ENCODE peak calls at places on chromosomes 11 and 22, in five cellular contexts. Q, C, M, P and T are unnamed samples.

GRCh38 chr11:127620660-127621059 is 620.1 kb upstream of the KIRREL3 start:
- DNase-seq in Q (no peak), C (no peak), M (no peak), P (no peak), T (no peak)

GRCh38 chr22:49998718-49999062 is 13.9 kb downstream of the IL17REL start:
- DNase-seq in Q (no peak), C (no peak), M (no peak), P (no peak), T (no peak)

GRCh38 chr22:27224485-27225364 is 567.3 kb downstream of the MIAT start:
- DNase-seq in Q (no peak), C (no peak), M (no peak), P (no peak), T (peak)

GRCh38 chr11:37506516-37506915 is 908.5 kb upstream of the RAG2 start:
- DNase-seq in Q (no peak), C (no peak), M (no peak), P (no peak), T (no peak)

GRCh38 chr11:121299417-121299816 is 6.8 kb downstream of the SC5D start:
- DNase-seq in Q (no peak), C (no peak), M (no peak), P (no peak), T (no peak)

GRCh38 chr22:46491936-46492335 is 45.5 kb downstream of the CELSR1 start:
- DNase-seq in Q (no peak), C (no peak), M (no peak), P (no peak), T (no peak)

GRCh38 chr11:32032478-32032877 is 58.4 kb upstream of the RCN1 start:
- DNase-seq in Q (no peak), C (no peak), M (no peak), P (no peak), T (no peak)

GRCh38 chr11:115581871-115582639 is 77.8 kb upstream of the CADM1 start:
- DNase-seq in Q (no peak), C (no peak), M (no peak), P (no peak), T (peak)

GRCh38 chr11:11849127-11849746 is 7.5 kb downstream of the USP47 start:
- DNase-seq in Q (peak), C (no peak), M (peak), P (peak), T (peak)

GRCh38 chr11:35082322-35083180 is 56.4 kb upstream of the CD44 start:
- DNase-seq in Q (peak), C (no peak), M (peak), P (peak), T (peak)

GRCh38 chr22:37752189-37753061 is 55.3 kb upstream of the GCAT start:
- DNase-seq in Q (no peak), C (peak), M (no peak), P (no peak), T (peak)

GRCh38 chr11:79440451-79441158 is at the start of gene TENM4:
- DNase-seq in Q (no peak), C (peak), M (no peak), P (no peak), T (peak)

GRCh38 chr11:48210052-48210451 is 6.6 kb upstream of the OR4B1 start:
- DNase-seq in Q (no peak), C (no peak), M (no peak), P (no peak), T (peak)

GRCh38 chr22:28030442-28030841 is 111.4 kb upstream of the PITPNB start:
- DNase-seq in Q (no peak), C (no peak), M (no peak), P (no peak), T (no peak)

GRCh38 chr11:8907116-8907515 is 3.9 kb upstream of the AKIP1 start:
- DNase-seq in Q (no peak), C (no peak), M (no peak), P (no peak), T (no peak)

GRCh38 chr11:45816614-45817013 is 11.7 kb downstream of the SLC35C1 start:
- DNase-seq in Q (no peak), C (no peak), M (no peak), P (no peak), T (no peak)

GRCh38 chr11:128725630-128726461 is 32.0 kb downstream of the FLI1 start:
- DNase-seq in Q (peak), C (no peak), M (peak), P (no peak), T (no peak)

GRCh38 chr22:39966522-39966921 is 6.3 kb downstream of the TMA7B start:
- DNase-seq in Q (no peak), C (no peak), M (no peak), P (no peak), T (no peak)

GRCh38 chr11:93359396-93359795 is 28.9 kb downstream of the DEUP1 start:
- DNase-seq in Q (no peak), C (no peak), M (no peak), P (no peak), T (no peak)

GRCh38 chr22:25692965-25693565 is 48.9 kb upstream of the MYO18B start:
- DNase-seq in Q (no peak), C (no peak), M (no peak), P (no peak), T (no peak)

GRCh38 chr11:61609970-61610347 is 29.1 kb upstream of the SYT7 start:
- DNase-seq in Q (no peak), C (no peak), M (no peak), P (no peak), T (no peak)